ENCODE peak calls at places on chromosomes 11 and 22, in eight cellular contexts. T is Panc1, F is HL-60, N is lower lobe of right lung, P is testis, J is gastrocnemius medialis, R is BE2C, B is fibroblast of lung. W is an unnamed sample. For H3K27me3, the result is how much of the 10 kb centered on the place peaks cover.

GRCh38 chr11:68353118-68353517 is 40.7 kb downstream of the LRP5 start:
- DNase-seq in T (no peak), F (no peak), N (no peak), P (no peak), J (no peak), R (no peak), B (no peak), W (no peak)

GRCh38 chr11:106331163-106331562 is 253.7 kb downstream of the AASDHPPT start:
- DNase-seq in T (no peak), F (no peak), N (no peak), P (no peak), J (no peak), R (no peak), B (peak), W (peak)

GRCh38 chr11:67030976-67031375 is 8.0 kb downstream of the SYT12 start:
- DNase-seq in T (no peak), F (no peak), N (no peak), P (no peak), J (no peak), R (no peak), B (no peak), W (no peak)

GRCh38 chr11:71934213-71934612 is 5.4 kb downstream of the RNF121 start:
- DNase-seq in T (no peak), F (no peak), N (no peak), P (no peak), J (no peak), R (no peak), B (no peak), W (no peak)

GRCh38 chr11:112247198-112247597 is 13.5 kb downstream of the PLET1 start:
- DNase-seq in T (no peak), F (no peak), N (no peak), P (no peak), J (no peak), R (no peak), B (peak), W (no peak)

GRCh38 chr22:35064664-35065063 is 1.3 kb upstream of the ISX start:
- DNase-seq in T (no peak), F (no peak), N (no peak), P (no peak), J (no peak), R (no peak), B (no peak), W (peak)

GRCh38 chr11:102111787-102112653 is 1.8 kb downstream of the YAP1 start:
- DNase-seq in T (peak), F (no peak), N (no peak), P (peak), J (peak), R (no peak), B (peak), W (no peak)

GRCh38 chr11:43010042-43010441 is 301.8 kb upstream of the API5 start:
- DNase-seq in T (no peak), F (no peak), N (no peak), P (no peak), J (no peak), R (no peak), B (no peak), W (no peak)

GRCh38 chr11:107957109-107957588 is 28.9 kb downstream of the RAB39A start:
- DNase-seq in T (no peak), F (no peak), N (no peak), P (no peak), J (peak), R (peak), B (no peak), W (no peak)

GRCh38 chr11:37973926-37974325 is 1375.9 kb upstream of the RAG2 start:
- DNase-seq in T (no peak), F (no peak), N (no peak), P (no peak), J (no peak), R (no peak), B (peak), W (no peak)

GRCh38 chr11:8261316-8261715 is 2.4 kb downstream of the LMO1 start:
- DNase-seq in T (no peak), F (no peak), N (no peak), P (no peak), J (peak), R (no peak), B (no peak), W (no peak)

GRCh38 chr22:37235897-37236607 is 8.0 kb downstream of the RAC2 start:
- DNase-seq in T (no peak), F (no peak), N (peak), P (no peak), J (no peak), R (no peak), B (no peak), W (no peak)

GRCh38 chr22:45450931-45451651 is 37.6 kb downstream of the RIBC2 start:
- DNase-seq in T (no peak), F (no peak), N (no peak), P (no peak), J (peak), R (no peak), B (peak), W (no peak)

GRCh38 chr11:61797263-61797944 is 4.7 kb downstream of the FEN1 start:
- DNase-seq in T (peak), F (no peak), N (peak), P (peak), J (peak), R (peak), B (peak), W (peak)

GRCh38 chr22:23071163-23072034 is 1.1 kb downstream of the GNAZ start:
- DNase-seq in T (no peak), F (no peak), N (peak), P (no peak), J (no peak), R (peak), B (no peak), W (no peak)

GRCh38 chr22:23218867-23219251 is 38.5 kb downstream of the BCR start:
- DNase-seq in T (no peak), F (no peak), N (peak), P (no peak), J (no peak), R (no peak), B (peak), W (peak)

GRCh38 chr11:9046376-9046775 is 42.6 kb upstream of the NRIP3 start:
- DNase-seq in T (no peak), F (no peak), N (no peak), P (no peak), J (no peak), R (no peak), B (no peak), W (no peak)

GRCh38 chr11:110303414-110303826 is 7.0 kb upstream of the RDX start:
- DNase-seq in T (no peak), F (no peak), N (no peak), P (no peak), J (no peak), R (no peak), B (no peak), W (no peak)

GRCh38 chr11:117232911-117233409 is 489 bp downstream of the RNF214 start:
- DNase-seq in T (no peak), F (no peak), N (peak), P (peak), J (no peak), R (peak), B (no peak), W (no peak)

GRCh38 chr11:86919557-86920210 is 35.5 kb downstream of the FZD4 start:
- DNase-seq in T (no peak), F (no peak), N (no peak), P (peak), J (no peak), R (no peak), B (peak), W (no peak)

GRCh38 chr11:66278396-66279091 is 569 bp downstream of the CNIH2 start:
- DNase-seq in T (no peak), F (no peak), N (no peak), P (no peak), J (no peak), R (no peak), B (peak), W (no peak)

GRCh38 chr11:288328-289144 is at the start of gene PGGHG:
- DNase-seq in T (no peak), F (no peak), N (peak), P (peak), J (peak), R (peak), B (peak), W (no peak)

GRCh38 chr11:75280770-75281468 is 40.3 kb downstream of the TPBGL start:
- DNase-seq in T (no peak), F (no peak), N (no peak), P (no peak), J (no peak), R (no peak), B (no peak), W (no peak)

GRCh38 chr11:62925308-62925707 is 4.1 kb upstream of the CHRM1 start:
- DNase-seq in T (no peak), F (no peak), N (no peak), P (no peak), J (no peak), R (no peak), B (no peak), W (no peak)

GRCh38 chr11:1729692-1730011 is 20.7 kb downstream of the IFITM10 start:
- DNase-seq in T (no peak), F (no peak), N (no peak), P (no peak), J (no peak), R (no peak), B (no peak), W (no peak)

GRCh38 chr11:58616594-58616993 is 5.9 kb upstream of the CNTF start:
- DNase-seq in T (no peak), F (no peak), N (no peak), P (no peak), J (peak), R (no peak), B (peak), W (peak)

GRCh38 chr22:48575567-48576332 is 1251.9 kb downstream of the BRD1 start:
- DNase-seq in T (no peak), F (no peak), N (peak), P (no peak), J (no peak), R (no peak), B (no peak), W (no peak)

GRCh38 chr11:61083601-61084147 is 18.6 kb upstream of the CD5 start:
- DNase-seq in T (no peak), F (no peak), N (no peak), P (no peak), J (no peak), R (no peak), B (no peak), W (no peak)

GRCh38 chr11:42171046-42171445 is 711.6 kb upstream of the LRRC4C start:
- DNase-seq in T (no peak), F (no peak), N (no peak), P (no peak), J (no peak), R (no peak), B (no peak), W (no peak)

GRCh38 chr11:70128435-70128906 is 50.4 kb downstream of the ANO1 start:
- DNase-seq in T (no peak), F (no peak), N (no peak), P (no peak), J (no peak), R (no peak), B (peak), W (no peak)

GRCh38 chr22:31212783-31213626 is 907 bp downstream of the LIMK2 start:
- DNase-seq in T (no peak), F (no peak), N (no peak), P (no peak), J (no peak), R (no peak), B (no peak), W (no peak)

GRCh38 chr11:30876228-30876627 is 290.1 kb upstream of the MPPED2 start:
- DNase-seq in T (no peak), F (no peak), N (no peak), P (no peak), J (no peak), R (no peak), B (no peak), W (no peak)

DNA sequence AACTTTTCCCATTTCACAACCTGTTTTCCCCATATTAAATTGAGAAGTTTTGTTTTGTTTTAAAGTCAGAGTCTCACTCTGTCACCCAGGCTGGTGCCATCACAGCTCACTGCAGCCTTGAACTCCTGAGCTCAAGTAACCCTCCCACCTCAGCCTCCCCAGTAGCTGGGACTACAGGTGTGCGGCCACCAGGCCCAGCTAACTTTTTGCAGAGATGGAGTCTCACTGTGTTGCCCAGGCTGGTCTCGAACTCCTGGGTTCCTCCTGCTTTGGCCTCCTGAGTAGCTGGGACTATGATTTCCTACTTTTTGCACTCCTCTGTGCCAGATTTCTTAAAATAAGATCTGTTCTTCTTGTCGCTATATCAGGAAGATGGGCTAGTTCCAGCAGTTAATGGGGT is 44.9 kb downstream of the GNB1L start:
- DNase-seq in T (no peak), F (no peak), N (no peak), P (no peak), J (no peak), R (no peak), B (no peak), W (no peak)
- TF ChIP-seq CTCF in T (no peak), F (no peak), N (no peak), P (no peak), J (no peak), R (no peak), B (no peak), W (no peak)

GRCh38 chr11:95999604-96000003 is 75.7 kb upstream of the MTMR2 start:
- DNase-seq in T (no peak), F (no peak), N (no peak), P (no peak), J (no peak), R (no peak), B (no peak), W (no peak)
- H3K4me3 ChIP-seq in T (no peak), F (no peak), N (peak), P (no peak), J (peak), R (no peak), B (no peak), W (no peak)

GRCh38 chr11:64888406-64888757 is 10.0 kb upstream of the EHD1 start:
- DNase-seq in T (no peak), F (no peak), N (no peak), P (no peak), J (no peak), R (no peak), B (no peak), W (no peak)

GRCh38 chr11:64887757-64888405 is 9.5 kb upstream of the EHD1 start:
- DNase-seq in T (no peak), F (peak), N (peak), P (peak), J (peak), R (peak), B (peak), W (no peak)

GRCh38 chr11:64888761-64889511 is 10.5 kb upstream of the EHD1 start:
- DNase-seq in T (no peak), F (no peak), N (no peak), P (no peak), J (no peak), R (no peak), B (peak), W (no peak)

GRCh38 chr11:64885367-64886286 is 7.2 kb upstream of the EHD1 start:
- DNase-seq in T (no peak), F (peak), N (no peak), P (no peak), J (no peak), R (no peak), B (peak), W (no peak)

GRCh38 chr11:64887234-64887756 is 8.9 kb upstream of the EHD1 start:
- DNase-seq in T (no peak), F (no peak), N (no peak), P (no peak), J (no peak), R (no peak), B (no peak), W (no peak)
- H3K27me3 ChIP-seq in T (under half), F (under half), N (under half), P (under half), J (under half), R (under half), B (under half), W (under half)

DNA sequence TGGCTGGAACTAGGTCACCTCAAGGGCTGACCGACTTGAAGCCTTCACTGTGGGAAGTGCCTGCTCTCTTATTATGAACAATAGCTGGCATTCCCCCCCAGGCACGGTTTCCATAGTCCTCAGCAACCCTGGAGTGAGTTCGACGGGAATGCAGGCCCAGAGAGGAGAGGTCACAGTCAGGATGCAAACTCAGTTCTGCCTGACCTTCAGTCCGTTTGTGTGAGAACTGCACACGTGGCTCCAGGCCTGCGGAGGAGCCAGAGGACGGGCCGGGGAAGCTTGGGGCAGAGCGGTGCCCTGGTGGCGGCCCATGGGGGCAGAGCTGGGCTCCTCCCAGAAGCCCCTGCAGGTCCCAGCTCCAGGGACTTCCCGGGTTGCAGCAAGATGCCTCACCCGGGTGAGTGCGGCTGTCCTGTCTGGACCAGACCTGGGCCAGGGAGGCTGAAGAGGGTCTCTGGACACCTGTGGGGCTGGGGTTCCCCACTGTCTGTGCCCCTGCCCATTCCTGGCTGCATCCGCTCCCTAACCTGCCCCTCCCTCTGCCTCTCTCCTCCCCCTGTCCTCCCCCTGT is 17.2 kb downstream of the SLC25A18 start:
- DNase-seq in T (no peak), F (no peak), N (no peak), P (peak), J (no peak), R (no peak), B (peak), W (no peak)
- TF ChIP-seq CTCF in T (no peak), F (no peak), N (no peak), P (no peak), J (no peak), R (no peak), B (no peak), W (no peak)

GRCh38 chr11:114077482-114078305 is 18.2 kb downstream of the ZBTB16 start:
- DNase-seq in T (no peak), F (no peak), N (no peak), P (no peak), J (no peak), R (no peak), B (no peak), W (no peak)
- H3K4me3 ChIP-seq in T (no peak), F (no peak), N (peak), P (no peak), J (peak), R (no peak), B (no peak), W (no peak)

GRCh38 chr22:27578937-27579617 is 222.5 kb downstream of the MN1 start:
- DNase-seq in T (no peak), F (no peak), N (no peak), P (no peak), J (no peak), R (no peak), B (peak), W (no peak)

GRCh38 chr22:27577570-27577969 is 224.0 kb downstream of the MN1 start:
- DNase-seq in T (no peak), F (no peak), N (no peak), P (no peak), J (no peak), R (no peak), B (no peak), W (no peak)

GRCh38 chr22:27581241-27581640 is 220.3 kb downstream of the MN1 start:
- DNase-seq in T (no peak), F (no peak), N (no peak), P (no peak), J (no peak), R (no peak), B (no peak), W (no peak)

GRCh38 chr22:27581688-27582087 is 219.9 kb downstream of the MN1 start:
- DNase-seq in T (no peak), F (no peak), N (peak), P (peak), J (peak), R (no peak), B (no peak), W (no peak)

DNA sequence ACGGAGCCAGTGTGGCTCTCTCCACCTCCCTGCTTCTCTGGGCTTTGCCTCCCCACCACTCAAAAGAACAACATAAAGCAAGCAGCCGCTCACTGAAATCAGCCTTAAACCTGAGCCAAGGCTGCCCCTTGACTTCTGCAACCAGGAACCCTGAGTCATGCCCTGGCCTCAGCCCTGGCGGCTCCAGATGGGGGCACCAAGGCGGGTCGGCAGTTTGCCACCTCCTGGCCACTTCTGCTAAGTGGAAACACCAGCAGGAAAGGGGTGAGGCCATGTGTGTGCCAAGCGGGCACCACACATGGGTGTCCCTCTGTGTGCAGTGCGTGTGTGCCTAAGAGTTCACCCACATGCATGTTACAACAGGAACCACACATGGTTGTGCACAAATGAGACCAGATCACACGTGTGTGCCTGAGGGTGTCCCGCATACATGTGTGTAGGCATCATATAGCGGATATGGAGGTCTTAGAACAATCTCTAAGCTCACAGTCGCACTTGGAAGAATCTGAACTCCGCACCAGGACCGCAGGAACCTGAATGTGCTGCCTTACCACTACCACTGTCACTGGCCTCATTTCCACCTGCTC is 221.2 kb downstream of the MN1 start:
- DNase-seq in T (no peak), F (no peak), N (no peak), P (no peak), J (no peak), R (no peak), B (no peak), W (no peak)
- H3K27me3 ChIP-seq in T (under half), F (under half), N (under half), P (under half), J (under half), R (under half), B (under half), W (under half)

DNA sequence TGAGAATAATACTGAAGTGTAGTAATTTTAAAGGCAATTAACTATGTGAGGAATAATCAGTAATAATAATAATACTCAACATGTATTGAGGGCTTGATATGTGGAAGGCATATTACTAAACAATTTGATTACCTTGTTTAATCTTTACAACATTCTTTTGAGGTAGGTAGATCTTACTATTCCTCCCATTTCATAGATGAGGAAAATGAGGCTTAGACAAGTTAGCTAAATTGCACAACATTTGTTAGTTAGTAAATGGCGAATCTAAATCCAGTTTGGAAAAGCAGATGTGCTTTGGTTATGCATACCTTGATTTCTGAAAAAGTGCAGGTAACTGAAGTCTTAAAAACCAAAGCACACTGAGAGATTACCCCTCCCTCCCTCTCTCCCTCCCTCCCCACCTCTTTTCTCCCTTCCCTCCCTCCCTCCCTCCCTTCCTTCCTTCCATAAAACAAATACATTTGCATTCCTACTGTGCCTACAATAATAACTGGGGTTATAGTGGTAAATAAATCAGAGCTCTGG is 93.1 kb upstream of the MTMR2 start:
- DNase-seq in T (no peak), F (no peak), N (no peak), P (no peak), J (no peak), R (no peak), B (no peak), W (no peak)
- TF ChIP-seq CTCF in T (no peak), F (no peak), N (no peak), P (no peak), J (no peak), R (no peak), B (no peak), W (no peak)

W was measured in kidney epithelial cell.